ENCODE peak calls at places on chromosomes 3 and 15, in five cellular contexts. M is neural progenitor cell, Y is SK-N-MC, U is mucosa of descending colon, S is brain microvascular endothelial cell. R is an unnamed sample.

GRCh38 chr3:12292770-12293169 is 3.9 kb downstream of the PPARG start:
- DNase-seq in M (no peak), Y (no peak), U (peak; percentile 33), S (no peak), R (no peak)

GRCh38 chr15:64158363-64159134 is 4.3 kb downstream of the PPIB start:
- DNase-seq in M (no peak), Y (no peak), U (no peak), S (no peak), R (no peak)

GRCh38 chr3:44685128-44685800 is 27.2 kb upstream of the ZNF502 start:
- DNase-seq in M (peak; percentile 75), Y (no peak), U (peak; percentile 78), S (peak; percentile 68), R (peak; percentile 45)

GRCh38 chr3:53811143-53811915 is 34.9 kb downstream of the CHDH start:
- DNase-seq in M (no peak), Y (no peak), U (no peak), S (no peak), R (no peak)

GRCh38 chr3:179046497-179047353 is 24.9 kb downstream of the ZMAT3 start:
- DNase-seq in M (no peak), Y (no peak), U (no peak), S (peak; percentile 64), R (no peak)

GRCh38 chr15:77774350-77774749 is 141.6 kb upstream of the LINGO1 start:
- DNase-seq in M (no peak), Y (no peak), U (no peak), S (no peak), R (no peak)

GRCh38 chr3:47117803-47118364 is 46.0 kb downstream of the SETD2 start:
- DNase-seq in M (no peak), Y (no peak), U (no peak), S (no peak), R (no peak)

GRCh38 chr3:126886217-126886616 is 96.7 kb upstream of the PLXNA1 start:
- DNase-seq in M (no peak), Y (no peak), U (no peak), S (peak; percentile 52), R (no peak)

GRCh38 chr15:50183112-50183794 is 1.3 kb downstream of the SLC27A2 start:
- DNase-seq in M (no peak), Y (no peak), U (no peak), S (no peak), R (no peak)

GRCh38 chr3:38139191-38139590 is 730 bp downstream of the MYD88 start:
- DNase-seq in M (no peak), Y (no peak), U (no peak), S (no peak), R (no peak)

GRCh38 chr3:11717301-11717700 is 73.6 kb upstream of the VGLL4 start:
- DNase-seq in M (no peak), Y (no peak), U (no peak), S (peak; percentile 11), R (no peak)

GRCh38 chr3:16548721-16549120 is 35.2 kb upstream of the RFTN1 start:
- DNase-seq in M (no peak), Y (no peak), U (no peak), S (peak; percentile 79), R (no peak)

GRCh38 chr3:176172430-176172954 is 1024.8 kb downstream of the TBL1XR1 start:
- DNase-seq in M (peak; percentile 76), Y (no peak), U (no peak), S (no peak), R (no peak)

GRCh38 chr3:82133070-82133606 is 371.7 kb upstream of the GBE1 start:
- DNase-seq in M (peak; percentile 68), Y (peak; percentile 10), U (peak; percentile 38), S (peak; percentile 56), R (peak; percentile 12)

GRCh38 chr15:62469874-62470688 is 305.0 kb upstream of the C2CD4B start:
- DNase-seq in M (no peak), Y (no peak), U (no peak), S (peak; percentile 63), R (peak; percentile 64)

GRCh38 chr15:80736571-80736970 is 41.5 kb downstream of the ABHD17C start:
- DNase-seq in M (no peak), Y (no peak), U (no peak), S (no peak), R (no peak)

GRCh38 chr15:36428102-36428845 is 151.2 kb upstream of the CDIN1 start:
- DNase-seq in M (no peak), Y (no peak), U (no peak), S (peak; percentile 99), R (peak; percentile 99)

GRCh38 chr3:121557426-121557934 is 10.3 kb upstream of the ARGFX start:
- DNase-seq in M (no peak), Y (no peak), U (no peak), S (no peak), R (no peak)

GRCh38 chr3:121552797-121553196 is 7.0 kb upstream of the POLQ start:
- DNase-seq in M (no peak), Y (no peak), U (no peak), S (no peak), R (no peak)

DNA sequence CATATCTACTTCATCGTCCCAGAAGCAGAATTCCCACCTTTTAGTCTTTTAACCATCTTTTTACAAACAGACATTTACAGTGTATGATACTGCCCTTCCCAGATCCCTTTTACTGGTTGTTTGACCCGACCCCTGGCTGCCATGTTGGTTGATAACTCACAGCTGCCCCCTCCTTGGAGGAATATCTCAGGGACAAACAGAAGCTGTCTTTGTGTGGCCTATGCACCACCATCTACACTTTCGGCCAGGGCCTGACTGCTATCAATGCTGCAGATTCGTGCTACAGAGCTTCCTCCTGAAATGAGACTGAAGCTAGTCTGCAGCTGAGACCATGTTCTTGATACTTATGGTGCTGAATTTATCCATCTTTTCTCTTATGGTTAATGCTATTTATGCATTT is 6.6 kb upstream of the POLQ start:
- DNase-seq in M (no peak), Y (no peak), U (no peak), S (no peak), R (no peak)
- H3K4me3 ChIP-seq in M (no peak overlapping the region), Y (no peak overlapping the region), U (no peak overlapping the region), S (peak overlapping the region; percentile 9), R (no peak overlapping the region)

DNA sequence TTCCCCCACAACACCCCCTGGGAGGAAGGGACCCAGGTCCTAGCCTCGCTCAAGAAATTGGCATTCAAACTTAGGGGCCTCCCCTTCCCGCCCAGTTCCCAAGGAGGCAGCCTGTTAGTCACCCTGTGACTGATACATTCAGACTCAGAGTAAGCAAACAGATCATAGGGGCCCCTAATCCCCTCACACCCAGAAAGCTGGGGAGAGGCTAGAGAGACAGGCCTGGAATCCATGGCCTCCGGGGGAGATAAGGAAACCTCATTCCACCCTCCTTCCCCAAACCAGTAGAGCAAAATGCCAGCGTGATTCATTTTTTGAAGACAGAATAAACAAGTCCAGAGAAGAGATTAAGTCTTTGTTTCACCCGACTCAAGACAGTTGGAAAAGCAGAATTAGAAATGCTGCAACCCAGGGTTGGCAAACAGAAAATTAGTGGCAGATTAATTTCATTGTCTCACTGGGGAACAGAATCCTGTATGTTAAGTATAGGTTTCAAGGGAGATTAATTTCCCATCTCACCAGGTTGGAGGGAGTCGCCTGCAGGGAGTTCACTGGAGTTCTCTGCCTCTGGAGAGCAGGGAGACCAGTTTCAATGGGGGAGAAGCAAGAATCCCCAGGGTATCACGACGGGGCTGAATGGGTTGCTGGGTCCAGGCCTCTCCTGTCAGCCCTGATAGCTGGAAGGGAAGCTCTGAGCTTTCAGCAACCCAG is 268.3 kb downstream of the UACA start:
- DNase-seq in M (peak; percentile 70), Y (no peak), U (no peak), S (peak; percentile 95), R (peak; percentile 87)
- H3K4me3 ChIP-seq in M (no peak overlapping the region), Y (no peak overlapping the region), U (no peak overlapping the region), S (no peak overlapping the region), R (no peak overlapping the region)

DNA sequence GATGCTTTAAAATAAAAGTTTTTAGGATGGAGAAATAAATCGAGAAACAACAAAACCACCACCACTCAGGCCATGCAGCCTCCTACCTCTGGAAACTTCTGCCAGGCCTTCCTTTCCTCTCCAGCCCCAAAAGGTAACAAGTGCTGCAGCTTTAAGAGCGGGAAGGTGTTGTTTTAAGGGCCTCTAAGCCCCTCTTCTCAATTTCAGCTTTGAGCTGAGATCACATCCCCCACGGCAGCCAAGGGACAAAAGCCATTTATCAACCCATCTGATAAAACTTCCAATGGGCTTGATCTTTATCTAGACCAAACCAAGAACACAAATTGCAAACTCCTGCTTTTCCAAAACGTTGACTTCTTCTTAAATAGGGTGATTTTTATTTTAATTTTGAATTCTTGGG is 18.1 kb downstream of the RGMA start:
- DNase-seq in M (peak; percentile 39), Y (no peak), U (no peak), S (no peak), R (no peak)
- H3K4me3 ChIP-seq in M (peak overlapping the region; percentile 95), Y (no peak overlapping the region), U (no peak overlapping the region), S (no peak overlapping the region), R (peak overlapping the region; percentile 72)

GRCh38 chr3:170579646-170580045 is 6.2 kb downstream of the SLC7A14 start:
- DNase-seq in M (no peak), Y (no peak), U (no peak), S (no peak), R (no peak)

GRCh38 chr3:170589113-170589512 is 3.2 kb upstream of the SLC7A14 start:
- DNase-seq in M (no peak), Y (no peak), U (no peak), S (no peak), R (no peak)

GRCh38 chr3:170585937-170586310 is at the start of gene SLC7A14:
- DNase-seq in M (peak; percentile 65), Y (no peak), U (no peak), S (peak; percentile 4), R (no peak)

GRCh38 chr3:170585008-170585936 is 603 bp downstream of the SLC7A14 start:
- DNase-seq in M (peak; percentile 48), Y (no peak), U (peak; percentile 19), S (no peak), R (no peak)

DNA sequence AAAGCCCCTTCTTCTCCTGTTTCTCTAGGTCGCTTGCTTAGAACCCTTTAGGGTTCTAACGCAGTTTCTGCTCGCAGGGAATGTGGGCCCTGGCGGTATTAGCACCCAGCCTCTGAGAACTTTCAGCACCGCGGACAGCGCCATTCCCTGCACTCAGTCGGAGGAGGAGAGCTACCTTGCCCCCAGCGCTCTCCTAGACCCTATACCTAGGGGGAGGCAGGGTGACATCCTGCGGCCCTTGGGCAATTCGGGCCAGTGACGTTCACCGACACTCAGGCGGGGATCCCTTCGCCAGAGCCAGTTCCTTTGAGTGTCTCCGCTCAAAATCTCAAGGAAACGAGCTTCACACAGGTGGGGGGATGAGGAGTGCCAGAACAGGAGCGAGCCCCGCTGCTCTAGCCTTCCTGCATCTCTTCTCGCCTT is 1.3 kb downstream of the SLC7A14 start:
- DNase-seq in M (peak; percentile 94), Y (peak; percentile 18), U (peak; percentile 67), S (peak; percentile 42), R (no peak)
- H3K4me3 ChIP-seq in M (peak overlapping the region; percentile 60), Y (no peak overlapping the region), U (no peak overlapping the region), S (no peak overlapping the region), R (peak overlapping the region; percentile 54)

GRCh38 chr3:152377184-152377570 is 108.4 kb downstream of the MBNL1 start:
- DNase-seq in M (no peak), Y (no peak), U (no peak), S (no peak), R (no peak)
- H3K4me3 ChIP-seq in M (no peak overlapping the region), Y (no peak overlapping the region), U (no peak overlapping the region), S (no peak overlapping the region), R (no peak overlapping the region)

GRCh38 chr3:32457971-32458471 is 44.6 kb downstream of the CMTM6 start:
- DNase-seq in M (no peak), Y (no peak), U (no peak), S (no peak), R (no peak)
- H3K4me3 ChIP-seq in M (no peak overlapping the region), Y (no peak overlapping the region), U (no peak overlapping the region), S (no peak overlapping the region), R (no peak overlapping the region)